ENCODE peak calls at places on chromosomes 12 and 14, in four cellular contexts. Z, I, H and U are unnamed samples.

GRCh38 chr12:27970981-27971489 is 1.5 kb downstream of the PTHLH start:
- DNase-seq in Z (no peak), H (no peak), I (no peak), U (no peak)

GRCh38 chr14:88625671-88626070 is 62.8 kb downstream of the ZC3H14 start:
- DNase-seq in I (no peak), Z (no peak), H (no peak), U (no peak)

GRCh38 chr14:87332001-87332400 is 661.0 kb downstream of the GALC start:
- DNase-seq in H (no peak), I (no peak), Z (no peak), U (no peak)

GRCh38 chr12:114848661-114849060 is 164.7 kb upstream of the TBX3 start:
- DNase-seq in I (no peak), Z (no peak), H (no peak), U (no peak)

GRCh38 chr12:32761716-32762115 is 6.0 kb upstream of the YARS2 start:
- DNase-seq in I (no peak), Z (no peak), H (no peak), U (no peak)

GRCh38 chr12:58757422-58757821 is 162.9 kb downstream of the LRIG3 start:
- DNase-seq in H (no peak), Z (no peak), I (no peak), U (no peak)

GRCh38 chr12:96578526-96579125 is 89.2 kb downstream of the CFAP54 start:
- DNase-seq in I (peak), H (peak), Z (no peak), U (no peak)

GRCh38 chr14:93525691-93526451 is 95.1 kb downstream of the UNC79 start:
- DNase-seq in Z (no peak), H (no peak), I (no peak), U (no peak)

GRCh38 chr14:70317969-70318634 is 41.4 kb downstream of the COX16 start:
- DNase-seq in I (peak), Z (no peak), H (no peak), U (no peak)

GRCh38 chr14:86055512-86055911 is 525.6 kb downstream of the FLRT2 start:
- DNase-seq in Z (no peak), H (peak), I (no peak), U (no peak)

GRCh38 chr12:107736914-107737313 is 24.0 kb downstream of the PRDM4 start:
- DNase-seq in I (no peak), Z (no peak), H (no peak), U (no peak)

GRCh38 chr14:61668267-61668666 is 27.0 kb upstream of the HIF1A start:
- DNase-seq in H (no peak), Z (no peak), I (no peak), U (no peak)

GRCh38 chr12:102534899-102535298 is 54.5 kb upstream of the IGF1 start:
- DNase-seq in H (no peak), Z (no peak), I (no peak), U (no peak)

GRCh38 chr12:93847517-93848452 is 170.6 kb downstream of the CRADD start:
- DNase-seq in I (no peak), H (no peak), Z (no peak), U (no peak)

GRCh38 chr14:57866199-57866755 is 385 bp upstream of the SLC35F4 start:
- DNase-seq in I (no peak), Z (no peak), H (no peak), U (no peak)

GRCh38 chr14:49857427-49858003 is 4.9 kb upstream of the NEMF start:
- DNase-seq in Z (no peak), I (no peak), H (no peak), U (no peak)

GRCh38 chr14:89509891-89510290 is 92.9 kb upstream of the FOXN3 start:
- DNase-seq in I (no peak), H (no peak), Z (no peak), U (peak)

GRCh38 chr14:101072945-101073597 is 169.5 kb upstream of the RTL1 start:
- DNase-seq in Z (peak), H (no peak), I (peak), U (peak)

GRCh38 chr12:18479266-18479665 is 217.9 kb downstream of the PIK3C2G start:
- DNase-seq in I (no peak), H (no peak), Z (no peak), U (no peak)

GRCh38 chr12:12428047-12428446 is 71.2 kb downstream of the BORCS5 start:
- DNase-seq in H (no peak), I (no peak), Z (no peak), U (no peak)

GRCh38 chr12:846376-846775 is 94.0 kb downstream of the WNK1 start:
- DNase-seq in I (no peak), H (no peak), Z (no peak), U (no peak)

GRCh38 chr12:133129368-133130037 is 571 bp downstream of the ZNF891 start:
- DNase-seq in Z (no peak), I (no peak), H (no peak), U (no peak)

GRCh38 chr12:25051583-25052190 is 102.8 kb upstream of the BCAT1 start:
- DNase-seq in I (no peak), H (peak), Z (no peak), U (no peak)

GRCh38 chr14:37862263-37862662 is 266.8 kb downstream of the TTC6 start:
- DNase-seq in I (no peak), H (no peak), Z (no peak), U (no peak)

GRCh38 chr12:26434299-26434915 is 239.0 kb downstream of the SSPN start:
- DNase-seq in Z (no peak), I (peak), H (no peak), U (no peak)

GRCh38 chr12:74334770-74335169 is 202.9 kb upstream of the ATXN7L3B start:
- DNase-seq in H (no peak), I (peak), Z (no peak), U (no peak)

GRCh38 chr12:48296586-48297396 is 53.9 kb downstream of the ZNF641 start:
- DNase-seq in Z (peak), H (no peak), I (no peak), U (no peak)

GRCh38 chr12:31324116-31324844 is 1.7 kb downstream of the SINHCAF start:
- DNase-seq in H (peak), Z (peak), I (peak), U (peak)

GRCh38 chr14:102675396-102675795 is 82.9 kb downstream of the RCOR1 start:
- DNase-seq in Z (no peak), I (no peak), H (no peak), U (no peak)

GRCh38 chr14:24774167-24774915 is 140.4 kb upstream of the GZMB start:
- DNase-seq in I (no peak), H (no peak), Z (no peak), U (no peak)

GRCh38 chr12:2795291-2796186 is 769 bp downstream of the FKBP4 start:
- DNase-seq in H (peak), I (no peak), Z (peak), U (peak)

GRCh38 chr12:118874698-118875548 is 106.4 kb upstream of the SRRM4 start:
- DNase-seq in H (no peak), I (no peak), Z (no peak), U (no peak)

GRCh38 chr12:66776974-66777373 is 98.1 kb upstream of the GRIP1 start:
- DNase-seq in I (no peak), H (peak), Z (no peak), U (no peak)

GRCh38 chr14:77151918-77152588 is 10.5 kb upstream of the ZDHHC22 start:
- DNase-seq in I (peak), H (peak), Z (no peak), U (no peak)

GRCh38 chr14:76644875-76645518 is 116.3 kb upstream of the VASH1 start:
- DNase-seq in H (no peak), I (peak), Z (no peak), U (no peak)

GRCh38 chr14:23580152-23580926 is 1.7 kb upstream of the JPH4 start:
- DNase-seq in I (no peak), H (no peak), Z (no peak), U (no peak)

GRCh38 chr14:52706724-52707706 is at the start of gene PSMC6:
- DNase-seq in H (peak), Z (peak), I (peak), U (peak)